ENCODE peak calls at places on chromosomes 11 and 22, in eight cellular contexts. C, Y, H, K, B, O, W and E are unnamed samples.

GRCh38 chr11:118998822-118999221 is 884 bp downstream of the CENATAC start:
- DNase-seq in C (no peak), W (peak), B (peak), Y (no peak), K (peak), O (no peak), H (no peak), E (no peak)

GRCh38 chr11:128886401-128887119 is 4.6 kb upstream of the KCNJ5 start:
- DNase-seq in C (no peak), Y (no peak), B (no peak), O (peak), K (no peak), W (no peak), H (no peak), E (no peak)

GRCh38 chr11:106133529-106133928 is 56.1 kb downstream of the AASDHPPT start:
- DNase-seq in B (no peak), W (no peak), Y (no peak), H (no peak), K (no peak), O (no peak), C (no peak), E (no peak)

GRCh38 chr22:31723699-31724098 is 26.2 kb downstream of the PRR14L start:
- DNase-seq in K (no peak), O (no peak), C (no peak), H (no peak), Y (peak), B (no peak), W (no peak), E (no peak)

GRCh38 chr11:34548278-34548677 is 34.7 kb upstream of the ELF5 start:
- DNase-seq in K (no peak), C (no peak), W (no peak), Y (no peak), H (no peak), O (no peak), B (no peak), E (no peak)

GRCh38 chr11:69285766-69286165 is 8.2 kb upstream of the MYEOV start:
- DNase-seq in K (no peak), Y (no peak), W (no peak), C (no peak), B (no peak), H (no peak), O (no peak), E (no peak)

GRCh38 chr22:19802001-19802880 is 41.7 kb downstream of the TBX1 start:
- DNase-seq in O (no peak), K (no peak), B (no peak), W (no peak), Y (no peak), C (no peak), H (no peak), E (no peak)

GRCh38 chr11:80241766-80242165 is 800.9 kb upstream of the TENM4 start:
- DNase-seq in Y (no peak), B (no peak), H (no peak), K (peak), C (no peak), O (no peak), W (no peak), E (no peak)

GRCh38 chr11:890794-891600 is 19.6 kb downstream of the CHID1 start:
- DNase-seq in K (no peak), O (peak), Y (no peak), C (no peak), B (no peak), W (no peak), H (no peak), E (peak)

GRCh38 chr11:9347100-9347499 is 32.7 kb upstream of the TMEM41B start:
- DNase-seq in B (no peak), Y (no peak), H (no peak), K (no peak), C (no peak), O (no peak), W (no peak), E (no peak)

GRCh38 chr11:113177596-113178115 is 136.7 kb upstream of the TTC12 start:
- DNase-seq in W (no peak), H (no peak), C (no peak), K (no peak), O (no peak), Y (no peak), B (no peak), E (no peak)

GRCh38 chr11:32440920-32441319 is 5.6 kb upstream of the WT1 start:
- DNase-seq in Y (no peak), W (no peak), K (no peak), C (no peak), B (no peak), O (no peak), H (peak), E (no peak)

GRCh38 chr11:117818036-117818858 is 6.3 kb downstream of the FXYD2 start:
- DNase-seq in O (no peak), C (no peak), K (no peak), B (no peak), W (no peak), H (no peak), Y (no peak), E (no peak)

GRCh38 chr11:71311928-71312510 is 59.6 kb upstream of the SHANK2 start:
- DNase-seq in H (no peak), O (no peak), Y (no peak), C (no peak), K (no peak), B (no peak), W (no peak), E (no peak)